ENCODE peak calls at places on chromosomes 13 and 19, in five cellular contexts. One of them, this sample, is unnamed. For H3K4me1, the result is how much of the 10 kb centered on the place peaks cover.

GRCh38 chr13:89883893-89884448 is 1463.5 kb upstream of the MIR17HG start:
- DNase-seq in upper lobe of left lung: no peak
- DNase-seq in sigmoid colon: no peak
- DNase-seq in HepG2: no peak
- DNase-seq in transverse colon: no peak
- DNase-seq in this sample: no peak

GRCh38 chr19:49118565-49119410 is at the start of gene C19orf73:
- DNase-seq in transverse colon: peak
- DNase-seq in HepG2: peak
- DNase-seq in upper lobe of left lung: peak
- DNase-seq in sigmoid colon: peak
- DNase-seq in this sample: peak

GRCh38 chr19:31002852-31003251 is 346.4 kb downstream of the TSHZ3 start:
- DNase-seq in sigmoid colon: no peak
- DNase-seq in transverse colon: no peak
- DNase-seq in HepG2: no peak
- DNase-seq in upper lobe of left lung: no peak
- DNase-seq in this sample: no peak

GRCh38 chr19:17289489-17289888 is 7.8 kb downstream of the ANKLE1 start:
- DNase-seq in HepG2: no peak
- DNase-seq in upper lobe of left lung: peak
- DNase-seq in transverse colon: peak
- DNase-seq in sigmoid colon: peak
- DNase-seq in this sample: peak

GRCh38 chr19:42540071-42540553 is 11.8 kb upstream of the CEACAM1 start:
- DNase-seq in HepG2: no peak
- DNase-seq in transverse colon: no peak
- DNase-seq in upper lobe of left lung: no peak
- DNase-seq in sigmoid colon: no peak
- DNase-seq in this sample: no peak

GRCh38 chr13:94433055-94433947 is 46.2 kb downstream of the DCT start:
- DNase-seq in transverse colon: peak
- DNase-seq in HepG2: peak
- DNase-seq in upper lobe of left lung: peak
- DNase-seq in sigmoid colon: no peak
- DNase-seq in this sample: peak

GRCh38 chr19:32123355-32123940 is 222.0 kb upstream of the ZNF507 start:
- DNase-seq in HepG2: no peak
- DNase-seq in transverse colon: no peak
- DNase-seq in upper lobe of left lung: no peak
- DNase-seq in sigmoid colon: no peak
- DNase-seq in this sample: peak

GRCh38 chr13:79989251-79989661 is 351.7 kb downstream of the SPRY2 start:
- DNase-seq in HepG2: no peak
- DNase-seq in transverse colon: peak
- DNase-seq in sigmoid colon: no peak
- DNase-seq in upper lobe of left lung: no peak
- DNase-seq in this sample: no peak

GRCh38 chr13:27822258-27822872 is 30.1 kb downstream of the GSX1 start:
- DNase-seq in HepG2: no peak
- DNase-seq in sigmoid colon: no peak
- DNase-seq in transverse colon: no peak
- DNase-seq in upper lobe of left lung: no peak
- DNase-seq in this sample: no peak
- H3K4me1 ChIP-seq in HepG2: under half
- H3K4me1 ChIP-seq in sigmoid colon: under half
- H3K4me1 ChIP-seq in transverse colon: under half
- H3K4me1 ChIP-seq in upper lobe of left lung: under half
- H3K4me1 ChIP-seq in this sample: under half

GRCh38 chr19:3479819-3480215 is 508 bp downstream of the SMIM24 start:
- DNase-seq in sigmoid colon: no peak
- DNase-seq in upper lobe of left lung: no peak
- DNase-seq in HepG2: no peak
- DNase-seq in transverse colon: no peak
- DNase-seq in this sample: no peak
- TF ChIP-seq POLR2AphosphoS5 in sigmoid colon: no peak
- TF ChIP-seq POLR2AphosphoS5 in upper lobe of left lung: no peak
- TF ChIP-seq POLR2AphosphoS5 in HepG2: peak
- TF ChIP-seq POLR2AphosphoS5 in transverse colon: no peak
- TF ChIP-seq POLR2AphosphoS5 in this sample: no peak

GRCh38 chr19:53517114-53517741 is 20.7 kb upstream of the ZNF331 start:
- DNase-seq in HepG2: no peak
- DNase-seq in upper lobe of left lung: no peak
- DNase-seq in sigmoid colon: no peak
- DNase-seq in transverse colon: no peak
- DNase-seq in this sample: no peak
- TF ChIP-seq EP300 in HepG2: no peak
- TF ChIP-seq EP300 in upper lobe of left lung: no peak
- TF ChIP-seq EP300 in sigmoid colon: no peak
- TF ChIP-seq EP300 in transverse colon: no peak
- TF ChIP-seq EP300 in this sample: no peak

GRCh38 chr19:40716031-40716654 is 543 bp downstream of the COQ8B start:
- DNase-seq in transverse colon: no peak
- DNase-seq in upper lobe of left lung: no peak
- DNase-seq in HepG2: no peak
- DNase-seq in sigmoid colon: no peak
- DNase-seq in this sample: no peak

GRCh38 chr19:40717325-40717879 is 490 bp downstream of the ITPKC start:
- DNase-seq in transverse colon: no peak
- DNase-seq in sigmoid colon: peak
- DNase-seq in HepG2: no peak
- DNase-seq in upper lobe of left lung: peak
- DNase-seq in this sample: no peak

GRCh38 chr19:40717880-40718773 is 1.2 kb downstream of the ITPKC start:
- DNase-seq in upper lobe of left lung: no peak
- DNase-seq in HepG2: peak
- DNase-seq in sigmoid colon: no peak
- DNase-seq in transverse colon: peak
- DNase-seq in this sample: no peak

GRCh38 chr19:40714519-40715299 is 2.0 kb downstream of the COQ8B start:
- DNase-seq in HepG2: peak
- DNase-seq in upper lobe of left lung: peak
- DNase-seq in sigmoid colon: peak
- DNase-seq in transverse colon: peak
- DNase-seq in this sample: peak

GRCh38 chr19:40716655-40717324 is at the start of the genes COQ8B and ITPKC:
- DNase-seq in sigmoid colon: peak
- DNase-seq in HepG2: peak
- DNase-seq in transverse colon: peak
- DNase-seq in upper lobe of left lung: peak
- DNase-seq in this sample: peak
- H3K4me1 ChIP-seq in sigmoid colon: half or more
- H3K4me1 ChIP-seq in HepG2: under half
- H3K4me1 ChIP-seq in transverse colon: under half
- H3K4me1 ChIP-seq in upper lobe of left lung: under half
- H3K4me1 ChIP-seq in this sample: half or more

DNA sequence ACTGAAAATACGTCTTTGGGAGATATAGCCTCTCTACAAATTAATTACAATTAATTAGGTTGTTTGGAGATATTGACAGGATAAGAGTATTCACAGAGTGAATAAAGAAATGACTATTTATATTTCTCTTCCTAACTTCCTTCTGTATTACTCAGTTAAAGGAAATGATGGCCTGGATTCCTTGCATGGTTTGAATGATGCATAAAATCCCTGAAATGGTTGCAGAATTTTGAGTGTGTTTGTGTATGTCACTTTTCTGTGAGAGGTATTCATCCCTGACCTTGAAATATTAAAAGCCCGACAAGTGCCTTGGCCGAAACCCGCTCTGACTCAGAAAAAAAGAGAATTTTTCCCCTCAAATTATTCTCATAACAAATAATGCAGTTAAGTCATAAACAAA is 90.0 kb downstream of the PDS5B start:
- DNase-seq in upper lobe of left lung: no peak
- DNase-seq in sigmoid colon: no peak
- DNase-seq in transverse colon: no peak
- DNase-seq in HepG2: no peak
- DNase-seq in this sample: no peak
- TF ChIP-seq POLR2AphosphoS5 in upper lobe of left lung: no peak
- TF ChIP-seq POLR2AphosphoS5 in sigmoid colon: no peak
- TF ChIP-seq POLR2AphosphoS5 in transverse colon: no peak
- TF ChIP-seq POLR2AphosphoS5 in HepG2: no peak
- TF ChIP-seq POLR2AphosphoS5 in this sample: no peak

GRCh38 chr19:58519355-58520256 is at the start of gene ZBTB45:
- DNase-seq in transverse colon: peak
- DNase-seq in upper lobe of left lung: peak
- DNase-seq in sigmoid colon: peak
- DNase-seq in HepG2: peak
- DNase-seq in this sample: peak
- TF ChIP-seq EP300 in transverse colon: no peak
- TF ChIP-seq EP300 in upper lobe of left lung: peak
- TF ChIP-seq EP300 in sigmoid colon: no peak
- TF ChIP-seq EP300 in HepG2: peak
- TF ChIP-seq EP300 in this sample: no peak

GRCh38 chr13:25929816-25930215 is 122.0 kb downstream of the SHISA2 start:
- DNase-seq in HepG2: no peak
- DNase-seq in sigmoid colon: no peak
- DNase-seq in transverse colon: no peak
- DNase-seq in upper lobe of left lung: no peak
- DNase-seq in this sample: no peak

GRCh38 chr13:25927966-25928365 is 123.8 kb downstream of the SHISA2 start:
- DNase-seq in transverse colon: no peak
- DNase-seq in HepG2: no peak
- DNase-seq in upper lobe of left lung: no peak
- DNase-seq in sigmoid colon: no peak
- DNase-seq in this sample: no peak

GRCh38 chr13:25928941-25929505 is 122.8 kb downstream of the SHISA2 start:
- DNase-seq in upper lobe of left lung: no peak
- DNase-seq in transverse colon: no peak
- DNase-seq in HepG2: no peak
- DNase-seq in sigmoid colon: no peak
- DNase-seq in this sample: no peak

GRCh38 chr13:25930655-25931054 is 121.2 kb downstream of the SHISA2 start:
- DNase-seq in HepG2: no peak
- DNase-seq in upper lobe of left lung: no peak
- DNase-seq in transverse colon: no peak
- DNase-seq in sigmoid colon: no peak
- DNase-seq in this sample: no peak

DNA sequence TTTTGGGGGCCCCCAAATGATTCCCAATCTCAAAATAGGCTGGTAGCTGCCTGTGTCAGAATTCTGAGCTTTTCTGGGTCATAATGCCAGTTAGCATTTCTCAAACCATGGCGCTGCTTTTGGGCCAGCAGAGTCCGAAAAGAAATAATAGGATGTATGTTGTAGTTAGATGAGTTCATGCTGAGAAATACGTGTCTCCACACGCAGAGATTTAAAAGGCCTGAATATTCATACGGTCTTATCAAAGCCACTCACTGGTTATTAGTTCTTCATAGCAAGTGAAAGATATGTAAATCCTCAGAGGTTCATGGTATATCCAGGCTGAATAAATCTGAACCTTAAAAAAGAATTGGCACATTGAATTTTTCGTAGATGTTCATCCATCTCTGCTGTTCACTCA is 124.5 kb downstream of the SHISA2 start:
- DNase-seq in transverse colon: no peak
- DNase-seq in sigmoid colon: no peak
- DNase-seq in upper lobe of left lung: no peak
- DNase-seq in HepG2: no peak
- DNase-seq in this sample: no peak
- H3K4me1 ChIP-seq in transverse colon: under half
- H3K4me1 ChIP-seq in sigmoid colon: under half
- H3K4me1 ChIP-seq in upper lobe of left lung: under half
- H3K4me1 ChIP-seq in HepG2: under half
- H3K4me1 ChIP-seq in this sample: under half

GRCh38 chr13:110417537-110417908 is 110.4 kb downstream of the COL4A2 start:
- DNase-seq in sigmoid colon: no peak
- DNase-seq in HepG2: no peak
- DNase-seq in upper lobe of left lung: no peak
- DNase-seq in transverse colon: no peak
- DNase-seq in this sample: no peak
- TF ChIP-seq POLR2AphosphoS5 in sigmoid colon: peak
- TF ChIP-seq POLR2AphosphoS5 in HepG2: no peak
- TF ChIP-seq POLR2AphosphoS5 in upper lobe of left lung: no peak
- TF ChIP-seq POLR2AphosphoS5 in transverse colon: peak
- TF ChIP-seq POLR2AphosphoS5 in this sample: peak

GRCh38 chr13:29845440-29846056 is 4.9 kb downstream of the UBL3 start:
- DNase-seq in sigmoid colon: no peak
- DNase-seq in upper lobe of left lung: no peak
- DNase-seq in HepG2: no peak
- DNase-seq in transverse colon: no peak
- DNase-seq in this sample: no peak
- TF ChIP-seq EP300 in sigmoid colon: no peak
- TF ChIP-seq EP300 in upper lobe of left lung: no peak
- TF ChIP-seq EP300 in HepG2: no peak
- TF ChIP-seq EP300 in transverse colon: no peak
- TF ChIP-seq EP300 in this sample: no peak

GRCh38 chr13:113855931-113856715 is 7.8 kb downstream of the GAS6 start:
- DNase-seq in sigmoid colon: no peak
- DNase-seq in HepG2: no peak
- DNase-seq in upper lobe of left lung: no peak
- DNase-seq in transverse colon: no peak
- DNase-seq in this sample: no peak

GRCh38 chr13:113852536-113853517 is 11.0 kb downstream of the GAS6 start:
- DNase-seq in transverse colon: no peak
- DNase-seq in upper lobe of left lung: no peak
- DNase-seq in HepG2: no peak
- DNase-seq in sigmoid colon: no peak
- DNase-seq in this sample: no peak

GRCh38 chr13:113855012-113855921 is 8.6 kb downstream of the GAS6 start:
- DNase-seq in HepG2: no peak
- DNase-seq in transverse colon: peak
- DNase-seq in sigmoid colon: no peak
- DNase-seq in upper lobe of left lung: no peak
- DNase-seq in this sample: no peak

GRCh38 chr13:113853518-113854237 is 10.2 kb downstream of the GAS6 start:
- DNase-seq in upper lobe of left lung: no peak
- DNase-seq in HepG2: no peak
- DNase-seq in sigmoid colon: no peak
- DNase-seq in transverse colon: no peak
- DNase-seq in this sample: no peak

DNA sequence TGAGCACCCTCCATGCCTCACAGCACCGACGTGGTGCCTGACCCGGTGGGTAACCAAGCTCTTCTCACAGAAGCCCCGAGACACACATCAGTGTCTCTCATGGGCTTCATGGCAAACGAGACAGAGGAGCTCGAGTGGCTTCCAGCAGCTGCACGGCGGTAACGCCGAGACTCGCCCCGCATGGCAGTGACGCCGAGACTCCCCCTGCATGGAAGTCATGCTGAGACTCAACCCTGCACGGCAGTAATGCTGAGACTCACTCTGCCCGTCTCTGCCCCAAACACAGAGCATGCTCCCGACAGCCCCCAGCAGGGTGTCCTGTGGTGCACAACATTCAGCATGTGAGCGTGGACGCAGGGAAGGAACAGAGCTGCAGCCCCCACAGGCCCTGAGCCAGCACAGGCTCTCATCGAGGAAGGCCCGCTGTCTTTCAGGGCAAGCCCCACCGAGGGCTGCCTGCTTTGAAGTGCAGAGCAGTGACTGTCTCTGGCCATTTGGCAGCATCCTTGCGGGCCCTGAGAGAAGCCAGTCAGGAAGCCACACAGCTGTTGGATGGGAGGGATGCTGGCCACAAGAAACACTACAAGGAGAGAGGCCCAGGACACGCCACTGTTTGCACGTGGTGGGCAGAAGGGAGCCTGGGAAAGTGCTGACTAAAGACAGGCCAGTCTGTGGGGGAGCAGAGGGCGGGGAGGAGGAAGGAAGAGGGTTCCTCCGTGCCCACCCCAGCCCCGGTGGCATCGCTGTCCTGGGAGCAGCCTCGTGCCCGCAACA is 9.5 kb downstream of the GAS6 start:
- DNase-seq in HepG2: no peak
- DNase-seq in upper lobe of left lung: no peak
- DNase-seq in sigmoid colon: no peak
- DNase-seq in transverse colon: no peak
- DNase-seq in this sample: no peak
- H3K4me1 ChIP-seq in HepG2: half or more
- H3K4me1 ChIP-seq in upper lobe of left lung: under half
- H3K4me1 ChIP-seq in sigmoid colon: under half
- H3K4me1 ChIP-seq in transverse colon: half or more
- H3K4me1 ChIP-seq in this sample: half or more